ENCODE peak calls at places on chromosomes 3 and 15, in five cellular contexts. One of them, this sample, is unnamed.

GRCh38 chr3:40120816-40121215 is 188.7 kb upstream of the EIF1B start:
- DNase-seq in GM23338: no peak
- DNase-seq in HCT116: no peak
- DNase-seq in hepatocyte: peak
- DNase-seq in keratinocyte: no peak
- DNase-seq in this sample: no peak

GRCh38 chr15:65916664-65917406 is 47.5 kb downstream of the RAB11A start:
- DNase-seq in GM23338: peak
- DNase-seq in HCT116: no peak
- DNase-seq in hepatocyte: peak
- DNase-seq in keratinocyte: no peak
- DNase-seq in this sample: no peak

GRCh38 chr3:144031938-144032337 is 60.3 kb downstream of the DIPK2A start:
- DNase-seq in GM23338: no peak
- DNase-seq in HCT116: no peak
- DNase-seq in hepatocyte: no peak
- DNase-seq in keratinocyte: no peak
- DNase-seq in this sample: no peak

GRCh38 chr3:123884258-123884831 is at the start of gene MYLK:
- DNase-seq in GM23338: peak
- DNase-seq in HCT116: peak
- DNase-seq in hepatocyte: peak
- DNase-seq in keratinocyte: peak
- DNase-seq in this sample: peak

GRCh38 chr15:65375871-65376552 is 1.8 kb downstream of the IGDCC3 start:
- DNase-seq in GM23338: no peak
- DNase-seq in HCT116: no peak
- DNase-seq in hepatocyte: no peak
- DNase-seq in keratinocyte: no peak
- DNase-seq in this sample: no peak

GRCh38 chr3:96760956-96761355 is 53.4 kb upstream of the EPHA6 start:
- DNase-seq in GM23338: no peak
- DNase-seq in HCT116: no peak
- DNase-seq in hepatocyte: no peak
- DNase-seq in keratinocyte: no peak
- DNase-seq in this sample: no peak

GRCh38 chr3:61562810-61563613 is 1.6 kb downstream of the PTPRG start:
- DNase-seq in GM23338: peak
- DNase-seq in HCT116: no peak
- DNase-seq in hepatocyte: peak
- DNase-seq in keratinocyte: no peak
- DNase-seq in this sample: peak

GRCh38 chr3:8266679-8267267 is 234.8 kb upstream of the LMCD1 start:
- DNase-seq in GM23338: peak
- DNase-seq in HCT116: no peak
- DNase-seq in hepatocyte: no peak
- DNase-seq in keratinocyte: no peak
- DNase-seq in this sample: no peak

GRCh38 chr15:84647726-84648125 is 6.4 kb downstream of the WDR73 start:
- DNase-seq in GM23338: no peak
- DNase-seq in HCT116: no peak
- DNase-seq in hepatocyte: no peak
- DNase-seq in keratinocyte: no peak
- DNase-seq in this sample: no peak

GRCh38 chr3:9704343-9705322 is 1.0 kb downstream of the CPNE9 start:
- DNase-seq in GM23338: peak
- DNase-seq in HCT116: no peak
- DNase-seq in hepatocyte: peak
- DNase-seq in keratinocyte: no peak
- DNase-seq in this sample: no peak

GRCh38 chr15:98692213-98692612 is 43.9 kb downstream of the IGF1R start:
- DNase-seq in GM23338: no peak
- DNase-seq in HCT116: no peak
- DNase-seq in hepatocyte: no peak
- DNase-seq in keratinocyte: no peak
- DNase-seq in this sample: no peak

GRCh38 chr15:49901867-49902775 is 216.9 kb downstream of the ATP8B4 start:
- DNase-seq in GM23338: no peak
- DNase-seq in HCT116: no peak
- DNase-seq in hepatocyte: no peak
- DNase-seq in keratinocyte: no peak
- DNase-seq in this sample: peak

GRCh38 chr3:156478931-156479330 is 76.0 kb downstream of the SSR3 start:
- DNase-seq in GM23338: no peak
- DNase-seq in HCT116: no peak
- DNase-seq in hepatocyte: no peak
- DNase-seq in keratinocyte: no peak
- DNase-seq in this sample: no peak

GRCh38 chr15:44215594-44215993 is 20.5 kb upstream of the FRMD5 start:
- DNase-seq in GM23338: no peak
- DNase-seq in HCT116: peak
- DNase-seq in hepatocyte: no peak
- DNase-seq in keratinocyte: peak
- DNase-seq in this sample: no peak

GRCh38 chr15:60009581-60010379 is 5.7 kb downstream of the FOXB1 start:
- DNase-seq in GM23338: peak
- DNase-seq in HCT116: no peak
- DNase-seq in hepatocyte: no peak
- DNase-seq in keratinocyte: no peak
- DNase-seq in this sample: no peak
- TF ChIP-seq EZH2 in GM23338: no peak
- TF ChIP-seq EZH2 in HCT116: no peak
- TF ChIP-seq EZH2 in hepatocyte: peak
- TF ChIP-seq EZH2 in keratinocyte: no peak
- TF ChIP-seq EZH2 in this sample: no peak

GRCh38 chr15:40845036-40845435 is 1.2 kb downstream of the SPINT1 start:
- DNase-seq in GM23338: no peak
- DNase-seq in HCT116: no peak
- DNase-seq in hepatocyte: peak
- DNase-seq in keratinocyte: no peak
- DNase-seq in this sample: no peak

GRCh38 chr15:40845511-40846284 is 1.9 kb downstream of the SPINT1 start:
- DNase-seq in GM23338: peak
- DNase-seq in HCT116: no peak
- DNase-seq in hepatocyte: peak
- DNase-seq in keratinocyte: peak
- DNase-seq in this sample: peak

GRCh38 chr15:40843183-40843884 is 514 bp upstream of the SPINT1 start:
- DNase-seq in GM23338: peak
- DNase-seq in HCT116: no peak
- DNase-seq in hepatocyte: peak
- DNase-seq in keratinocyte: no peak
- DNase-seq in this sample: no peak

GRCh38 chr15:40843885-40844542 is at the start of gene SPINT1:
- DNase-seq in GM23338: peak
- DNase-seq in HCT116: no peak
- DNase-seq in hepatocyte: peak
- DNase-seq in keratinocyte: peak
- DNase-seq in this sample: peak

GRCh38 chr15:40844543-40844981 is 714 bp downstream of the SPINT1 start:
- DNase-seq in GM23338: peak
- DNase-seq in HCT116: no peak
- DNase-seq in hepatocyte: peak
- DNase-seq in keratinocyte: no peak
- DNase-seq in this sample: peak
- TF ChIP-seq CTCF in GM23338: no peak
- TF ChIP-seq CTCF in HCT116: no peak
- TF ChIP-seq CTCF in hepatocyte: no peak
- TF ChIP-seq CTCF in keratinocyte: no peak
- TF ChIP-seq CTCF in this sample: peak

GRCh38 chr3:128488636-128488994 is 4.4 kb downstream of the GATA2 start:
- DNase-seq in GM23338: peak
- DNase-seq in HCT116: no peak
- DNase-seq in hepatocyte: no peak
- DNase-seq in keratinocyte: no peak
- DNase-seq in this sample: no peak

GRCh38 chr3:128488995-128489859 is 3.8 kb downstream of the GATA2 start:
- DNase-seq in GM23338: peak
- DNase-seq in HCT116: peak
- DNase-seq in hepatocyte: peak
- DNase-seq in keratinocyte: no peak
- DNase-seq in this sample: no peak

GRCh38 chr3:128491071-128491899 is 1.7 kb downstream of the GATA2 start:
- DNase-seq in GM23338: no peak
- DNase-seq in HCT116: no peak
- DNase-seq in hepatocyte: no peak
- DNase-seq in keratinocyte: no peak
- DNase-seq in this sample: no peak

GRCh38 chr3:128490650-128491070 is 2.3 kb downstream of the GATA2 start:
- DNase-seq in GM23338: no peak
- DNase-seq in HCT116: no peak
- DNase-seq in hepatocyte: no peak
- DNase-seq in keratinocyte: no peak
- DNase-seq in this sample: no peak

DNA sequence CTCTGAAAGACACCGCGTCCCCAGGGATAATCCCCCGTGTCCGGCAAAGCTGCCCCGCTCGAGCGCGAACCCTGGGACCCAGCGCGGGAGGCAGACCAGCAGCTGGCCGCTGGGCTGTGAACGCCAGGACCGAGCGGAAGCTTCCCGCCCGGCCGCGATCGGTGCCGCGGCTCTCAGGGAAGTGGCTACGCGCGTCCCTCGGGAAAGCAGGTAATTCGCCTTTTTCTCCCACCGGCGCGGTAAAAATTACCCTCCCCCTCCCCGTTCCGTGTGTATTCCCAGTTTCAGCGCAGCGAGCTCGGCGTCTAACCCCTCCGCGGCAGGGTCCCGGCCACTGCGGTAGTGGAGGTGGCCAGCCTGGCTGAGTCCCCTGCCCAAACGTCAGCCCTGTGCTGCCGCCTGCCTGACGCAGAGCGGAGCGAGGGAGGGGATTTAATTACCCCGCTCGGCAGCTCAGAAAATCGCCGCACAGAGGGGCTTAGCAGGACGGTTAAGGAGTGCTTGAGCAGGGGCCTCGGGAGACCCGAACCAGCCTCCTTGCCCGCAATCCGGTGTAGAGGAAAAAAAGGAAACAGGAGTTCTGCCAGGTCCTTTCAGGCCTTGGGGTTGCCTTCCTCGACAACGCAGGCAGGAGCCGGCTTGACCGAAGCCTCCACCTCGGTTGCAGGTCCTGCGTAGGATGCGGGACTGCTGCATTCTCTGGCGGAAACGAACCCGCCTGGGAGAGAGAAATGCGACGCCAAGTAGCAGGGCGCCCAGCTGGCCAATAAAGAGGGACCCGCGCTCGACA is 2.9 kb downstream of the GATA2 start:
- DNase-seq in GM23338: peak
- DNase-seq in HCT116: no peak
- DNase-seq in hepatocyte: peak
- DNase-seq in keratinocyte: no peak
- DNase-seq in this sample: no peak
- TF ChIP-seq EZH2 in GM23338: peak
- TF ChIP-seq EZH2 in HCT116: no peak
- TF ChIP-seq EZH2 in hepatocyte: peak
- TF ChIP-seq EZH2 in keratinocyte: peak
- TF ChIP-seq EZH2 in this sample: peak

GRCh38 chr3:53109190-53109589 is 21.0 kb downstream of the RFT1 start:
- DNase-seq in GM23338: no peak
- DNase-seq in HCT116: no peak
- DNase-seq in hepatocyte: no peak
- DNase-seq in keratinocyte: no peak
- DNase-seq in this sample: peak

GRCh38 chr3:53114011-53114400 is 16.2 kb downstream of the RFT1 start:
- DNase-seq in GM23338: peak
- DNase-seq in HCT116: peak
- DNase-seq in hepatocyte: peak
- DNase-seq in keratinocyte: no peak
- DNase-seq in this sample: peak

GRCh38 chr3:53114412-53115074 is 15.7 kb downstream of the RFT1 start:
- DNase-seq in GM23338: no peak
- DNase-seq in HCT116: no peak
- DNase-seq in hepatocyte: no peak
- DNase-seq in keratinocyte: no peak
- DNase-seq in this sample: no peak

GRCh38 chr3:53113293-53114010 is 16.8 kb downstream of the RFT1 start:
- DNase-seq in GM23338: no peak
- DNase-seq in HCT116: no peak
- DNase-seq in hepatocyte: no peak
- DNase-seq in keratinocyte: no peak
- DNase-seq in this sample: no peak

DNA sequence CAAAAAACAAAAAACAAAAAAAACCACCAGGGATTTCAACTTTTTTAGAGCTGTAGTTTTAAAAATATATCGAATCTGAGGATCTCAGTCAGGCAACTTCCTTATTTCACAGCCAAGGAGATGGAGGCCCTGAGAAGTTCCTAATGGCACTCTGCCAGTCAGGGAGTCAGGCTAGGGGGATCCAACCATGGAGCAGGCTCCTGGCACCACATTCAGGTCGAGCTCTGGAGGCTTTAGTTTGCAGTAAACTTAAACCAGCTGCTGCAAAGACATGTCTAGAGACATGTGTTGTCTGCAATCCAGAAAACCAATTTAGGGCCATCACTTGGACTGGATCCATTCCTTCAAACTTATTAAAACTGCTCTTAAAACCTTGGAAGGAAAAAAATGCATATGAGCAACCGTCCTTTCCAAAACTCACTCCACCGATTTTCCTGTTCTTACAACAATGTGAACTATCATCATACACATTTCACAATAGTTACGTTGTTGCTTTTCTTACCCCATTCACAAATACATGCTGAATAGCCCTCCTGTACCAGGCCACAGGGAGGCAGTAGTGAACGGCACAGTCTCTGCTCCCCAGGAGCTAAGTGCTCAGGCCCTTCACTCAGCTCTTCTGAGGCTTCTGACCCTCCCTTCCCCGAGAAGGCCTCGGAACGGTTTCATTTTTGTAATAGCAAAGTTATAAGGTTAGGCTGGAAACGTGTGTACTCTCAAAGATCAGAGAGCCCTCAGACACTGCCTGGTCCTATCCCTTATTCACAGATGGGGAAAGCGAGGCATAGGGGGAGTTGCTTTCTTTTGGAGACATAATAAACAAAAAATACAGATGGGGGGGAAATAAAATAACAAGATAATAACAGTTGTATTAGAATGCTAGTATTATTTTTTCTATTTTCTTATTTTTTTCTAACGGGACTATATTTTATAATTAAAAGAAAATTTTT is 20.1 kb downstream of the RFT1 start:
- DNase-seq in GM23338: peak
- DNase-seq in HCT116: peak
- DNase-seq in hepatocyte: peak
- DNase-seq in keratinocyte: no peak
- DNase-seq in this sample: peak
- TF ChIP-seq CTCF in GM23338: peak
- TF ChIP-seq CTCF in HCT116: peak
- TF ChIP-seq CTCF in hepatocyte: peak
- TF ChIP-seq CTCF in keratinocyte: peak
- TF ChIP-seq CTCF in this sample: peak

GRCh38 chr3:158352551-158352950 is 218.4 kb upstream of the MLF1 start:
- DNase-seq in GM23338: no peak
- DNase-seq in HCT116: no peak
- DNase-seq in hepatocyte: no peak
- DNase-seq in keratinocyte: no peak
- DNase-seq in this sample: peak
- TF ChIP-seq EZH2 in GM23338: no peak
- TF ChIP-seq EZH2 in HCT116: no peak
- TF ChIP-seq EZH2 in hepatocyte: no peak
- TF ChIP-seq EZH2 in keratinocyte: no peak
- TF ChIP-seq EZH2 in this sample: no peak

GRCh38 chr3:50292159-50292923 is at the start of gene IFRD2:
- DNase-seq in GM23338: peak
- DNase-seq in HCT116: peak
- DNase-seq in hepatocyte: peak
- DNase-seq in keratinocyte: no peak
- DNase-seq in this sample: peak
- TF ChIP-seq CTCF in GM23338: no peak
- TF ChIP-seq CTCF in HCT116: no peak
- TF ChIP-seq CTCF in hepatocyte: no peak
- TF ChIP-seq CTCF in keratinocyte: no peak
- TF ChIP-seq CTCF in this sample: no peak